ENCODE peak calls at places on chromosomes 13 and 19, in four cellular contexts. P is ecto neural progenitor cell; L is lower lobe of right lung; M is stimulated activated CD8-positive, alpha-beta memory T cell treated with anti-CD3 and anti-CD28 coated beads, Interleukin-7, amount 100 ng/mL, for 48 hours. V is an unnamed sample.

GRCh38 chr19:623974-624373 is 9.4 kb downstream of the POLRMT start:
- DNase-seq in M (no peak), P (no peak), L (no peak), V (no peak)

GRCh38 chr19:49347835-49348234 is 12.6 kb downstream of the CD37 start:
- DNase-seq in P (peak; percentile 63), L (no peak), M (no peak), V (no peak)

GRCh38 chr13:33690321-33690720 is 127.6 kb upstream of the RFC3 start:
- DNase-seq in P (no peak), L (no peak), M (peak; percentile 2), V (no peak)

GRCh38 chr13:78258304-78258703 is 339.7 kb upstream of the EDNRB start:
- DNase-seq in L (no peak), M (no peak), P (no peak), V (no peak)

GRCh38 chr19:511101-511841 is 4.0 kb downstream of the TPGS1 start:
- DNase-seq in M (peak; percentile 75), L (no peak), P (no peak), V (no peak)

GRCh38 chr19:6947745-6948144 is 60.4 kb downstream of the ADGRE1 start:
- DNase-seq in L (no peak), P (no peak), M (peak; percentile 54), V (no peak)

GRCh38 chr13:113853518-113854237 is 10.2 kb downstream of the GAS6 start:
- DNase-seq in L (peak; percentile 42), P (no peak), M (no peak), V (peak; percentile 57)

GRCh38 chr19:41706741-41707501 is 1.5 kb upstream of the CEACAM5 start:
- DNase-seq in M (peak; percentile 29), P (peak; percentile 82), L (peak; percentile 83), V (no peak)

GRCh38 chr19:3375221-3376088 is 9.1 kb downstream of the NFIC start:
- DNase-seq in M (no peak), L (peak; percentile 72), P (no peak), V (peak; percentile 97)

GRCh38 chr19:50476224-50476942 is at the start of the genes EMC10 and GARIN5A:
- DNase-seq in M (peak; percentile 94), L (peak; percentile 94), P (peak; percentile 95), V (peak; percentile 90)

GRCh38 chr19:2476451-2477140 is 669 bp downstream of the GADD45B start:
- DNase-seq in L (peak; percentile 70), M (peak; percentile 73), P (peak; percentile 75), V (no peak)

GRCh38 chr19:51660975-51661600 is 14.5 kb upstream of the SIGLEC14 start:
- DNase-seq in L (peak; percentile 54), P (peak; percentile 84), M (peak; percentile 46), V (no peak)

GRCh38 chr19:16825312-16826168 is 3.7 kb upstream of the SIN3B start:
- DNase-seq in L (no peak), P (no peak), M (no peak), V (peak; percentile 75)

GRCh38 chr13:30978981-30979956 is 46.8 kb downstream of the TEX26 start:
- DNase-seq in P (peak; percentile 82), M (peak; percentile 2), L (peak; percentile 66), V (no peak)

GRCh38 chr13:112972867-112973576 is 4.0 kb downstream of the MCF2L start:
- DNase-seq in M (no peak), L (peak; percentile 63), P (no peak), V (no peak)

GRCh38 chr13:69324109-69324886 is 783.3 kb upstream of the ATXN8OS start:
- DNase-seq in M (no peak), L (no peak), P (no peak), V (no peak)

GRCh38 chr19:47157455-47158321 is 27.1 kb downstream of the SAE1 start:
- DNase-seq in M (no peak), L (no peak), P (peak; percentile 57), V (peak; percentile 80)

GRCh38 chr13:40113644-40114304 is 458.3 kb downstream of the COG6 start:
- DNase-seq in M (no peak), L (no peak), P (no peak), V (no peak)

GRCh38 chr19:47660435-47660832 is 51.5 kb downstream of the BICRA start:
- DNase-seq in L (peak; percentile 12), P (no peak), M (no peak), V (no peak)

GRCh38 chr19:8445488-8446001 is 770 bp downstream of the HNRNPM start:
- DNase-seq in P (peak; percentile 69), L (peak; percentile 72), M (peak; percentile 29), V (no peak)

GRCh38 chr19:52542984-52543664 is 15.7 kb downstream of the ZNF808 start:
- DNase-seq in M (no peak), P (no peak), L (no peak), V (no peak)

GRCh38 chr19:40763963-40764362 is 11.4 kb upstream of the MIA start:
- DNase-seq in P (no peak), M (peak; percentile 66), L (no peak), V (no peak)

GRCh38 chr13:101785858-101786257 is 333.4 kb downstream of the ITGBL1 start:
- DNase-seq in P (peak; percentile 56), L (no peak), M (no peak), V (no peak)

GRCh38 chr13:46321494-46322225 is 65.4 kb downstream of the RUBCNL start:
- DNase-seq in M (peak; percentile 48), L (peak; percentile 57), P (peak; percentile 62), V (peak; percentile 70)

GRCh38 chr19:14487370-14488125 is 8.4 kb downstream of the GIPC1 start:
- DNase-seq in L (no peak), M (no peak), P (no peak), V (no peak)

GRCh38 chr13:41059466-41059865 is 1.8 kb upstream of the WBP4 start:
- DNase-seq in P (no peak), L (no peak), M (no peak), V (no peak)

GRCh38 chr13:83950284-83950683 is 68.0 kb upstream of the SLITRK1 start:
- DNase-seq in P (no peak), L (no peak), M (no peak), V (no peak)

GRCh38 chr13:98393873-98394272 is 183.0 kb downstream of the STK24 start:
- DNase-seq in M (no peak), P (no peak), L (no peak), V (peak; percentile 21)

GRCh38 chr19:17966497-17967257 is at the start of gene KCNN1:
- DNase-seq in M (no peak), L (no peak), P (peak; percentile 76), V (no peak)